ENCODE peak calls at places on chromosome 15, in four cellular contexts. V is cardiac muscle cell, E is SJCRH30, N is IMR-90. B is an unnamed sample.

GRCh38 chr15:75817151-75817935 is 25.9 kb upstream of the UBE2Q2 start:
- DNase-seq in V (no peak), E (no peak), N (no peak), B (no peak)

GRCh38 chr15:76310470-76311070 is 699 bp downstream of the ETFA start:
- DNase-seq in V (peak; percentile 54), E (no peak), N (no peak), B (no peak)

GRCh38 chr15:84552896-84553295 is 47.9 kb upstream of the ZSCAN2 start:
- DNase-seq in V (no peak), E (no peak), N (peak; percentile 50), B (no peak)

GRCh38 chr15:47352217-47352616 is 365.1 kb upstream of the SEMA6D start:
- DNase-seq in V (no peak), E (no peak), N (no peak), B (no peak)

GRCh38 chr15:25852696-25853524 is 10.2 kb downstream of the ATP10A start:
- DNase-seq in V (no peak), E (no peak), N (no peak), B (no peak)

GRCh38 chr15:91308855-91309254 is 208.8 kb downstream of the SV2B start:
- DNase-seq in V (no peak), E (no peak), N (no peak), B (no peak)

GRCh38 chr15:76309561-76310330 is 1.5 kb downstream of the ETFA start:
- DNase-seq in V (no peak), E (no peak), N (no peak), B (no peak)

GRCh38 chr15:31867536-31868442 is 162.5 kb upstream of the CHRNA7 start:
- DNase-seq in V (peak; percentile 69), E (peak; percentile 50), N (peak; percentile 38), B (peak; percentile 72)

GRCh38 chr15:77329202-77329601 is 90.7 kb downstream of the PEAK1 start:
- DNase-seq in V (no peak), E (no peak), N (no peak), B (no peak)

GRCh38 chr15:85008474-85009260 is 27.0 kb downstream of the PDE8A start:
- DNase-seq in V (no peak), E (no peak), N (no peak), B (no peak)

GRCh38 chr15:41969851-41970431 is 2.4 kb downstream of the EHD4 start:
- DNase-seq in V (no peak), E (no peak), N (no peak), B (no peak)

GRCh38 chr15:53695365-53695764 is 64.1 kb downstream of the WDR72 start:
- DNase-seq in V (no peak), E (no peak), N (no peak), B (no peak)
- H3K4me3 ChIP-seq in V (no peak overlapping the region), E (no peak overlapping the region), N (no peak overlapping the region), B (no peak overlapping the region)

GRCh38 chr15:64682255-64682654 is 93.1 kb downstream of the RBPMS2 start:
- DNase-seq in V (no peak), E (no peak), N (no peak), B (no peak)
- H3K27ac ChIP-seq in V (no peak overlapping the region), E (no peak overlapping the region), N (no peak overlapping the region), B (no peak overlapping the region)

GRCh38 chr15:82832601-82833209 is 23.3 kb downstream of the WHAMM start:
- DNase-seq in V (no peak), E (peak; percentile 21), N (peak; percentile 93), B (no peak)
- H3K4me3 ChIP-seq in V (no peak overlapping the region), E (no peak overlapping the region), N (no peak overlapping the region), B (no peak overlapping the region)

DNA sequence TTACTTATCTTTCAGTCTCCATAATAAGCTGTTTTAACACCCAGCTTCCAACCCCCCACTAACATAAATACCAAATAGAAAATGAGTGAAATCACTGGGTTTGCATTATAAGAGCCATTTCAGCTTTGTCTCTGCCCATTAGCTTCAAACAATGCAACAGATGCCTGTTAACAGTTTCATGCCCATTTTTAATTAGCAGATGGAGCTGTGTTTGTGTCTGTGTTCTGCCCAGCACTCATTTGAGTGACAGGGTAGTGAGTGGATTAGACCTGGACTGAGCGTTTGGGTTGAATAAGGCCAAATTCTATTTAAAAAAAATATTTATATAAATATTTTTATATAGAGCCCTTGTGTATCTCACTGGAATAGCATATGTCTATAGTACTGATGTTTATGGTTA is 7.4 kb downstream of the RAB8B start:
- DNase-seq in V (no peak), E (no peak), N (no peak), B (peak; percentile 28)
- H3K27ac ChIP-seq in V (no peak overlapping the region), E (no peak overlapping the region), N (no peak overlapping the region), B (peak overlapping the region; percentile 64)

GRCh38 chr15:68875377-68876116 is 54.8 kb upstream of the SPESP1 start:
- DNase-seq in V (peak; percentile 95), E (peak; percentile 88), N (peak; percentile 88), B (peak; percentile 95)
- H3K4me3 ChIP-seq in V (peak overlapping the region; percentile 37), E (peak overlapping the region; percentile 21), N (peak overlapping the region; percentile 28), B (peak overlapping the region; percentile 71)

GRCh38 chr15:66959066-66959465 is 106.3 kb upstream of the SMAD3 start:
- DNase-seq in V (no peak), E (no peak), N (no peak), B (no peak)
- H3K27ac ChIP-seq in V (no peak overlapping the region), E (no peak overlapping the region), N (no peak overlapping the region), B (no peak overlapping the region)

GRCh38 chr15:89822030-89822429 is 7.4 kb upstream of the ANPEP start:
- DNase-seq in V (no peak), E (peak; percentile 53), N (no peak), B (no peak)
- H3K4me3 ChIP-seq in V (no peak overlapping the region), E (no peak overlapping the region), N (no peak overlapping the region), B (no peak overlapping the region)

DNA sequence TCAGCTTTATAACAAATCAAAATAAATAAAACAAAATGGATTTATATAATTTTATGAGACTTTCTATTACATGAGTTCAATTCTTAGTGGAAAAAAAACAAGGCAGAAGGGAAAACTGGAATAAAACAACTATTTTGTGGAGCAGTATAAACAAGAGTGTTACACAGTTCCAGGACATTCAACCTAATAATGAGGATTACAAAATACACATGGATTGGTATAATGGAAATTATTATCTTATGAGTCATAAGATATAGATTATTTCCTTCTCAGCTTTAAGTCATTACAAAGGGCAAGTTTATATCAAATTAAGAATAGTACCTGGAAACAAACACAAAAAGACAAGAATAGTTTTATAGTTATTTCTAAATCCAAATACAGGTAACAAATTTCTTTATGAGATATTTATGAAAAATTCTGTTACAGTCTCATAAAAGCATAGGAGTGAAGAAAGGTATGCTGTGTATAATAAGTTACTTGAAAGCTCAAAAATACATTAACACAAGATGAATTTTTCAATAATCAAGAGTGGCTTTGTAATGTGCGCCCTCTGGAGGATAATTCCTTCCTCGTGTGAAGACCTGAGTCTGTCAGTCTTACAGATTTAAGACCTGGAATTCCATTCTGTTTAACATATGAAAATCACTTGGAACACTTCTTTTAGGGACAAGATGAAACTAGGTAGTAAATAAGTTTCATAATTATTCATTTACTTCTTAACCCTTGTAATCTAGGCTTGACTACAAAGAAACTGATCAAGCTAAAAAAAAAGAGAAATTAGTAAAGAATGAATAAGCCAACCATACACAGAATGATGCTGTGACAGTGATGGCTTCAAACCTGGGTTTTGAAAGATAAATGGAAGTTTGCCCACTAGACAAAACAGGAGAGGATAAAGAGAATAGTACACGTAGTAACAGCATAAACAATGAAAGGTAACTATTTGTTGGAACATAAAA is 9.5 kb downstream of the COPS2 start:
- DNase-seq in V (peak; percentile 67), E (peak; percentile 19), N (peak; percentile 73), B (peak; percentile 22)
- H3K27ac ChIP-seq in V (peak overlapping the region; percentile 60), E (no peak overlapping the region), N (no peak overlapping the region), B (no peak overlapping the region)